ENCODE peak calls at places on chromosome 21, in five cellular contexts. Q is stomach, F is prostate gland, Y is GM12892, X is vagina. S is an unnamed sample.

GRCh38 chr21:30349572-30349971 is 1.2 kb upstream of the KRTAP23-1 start:
- DNase-seq in Y (no peak), X (no peak), F (no peak), Q (no peak), S (no peak)

GRCh38 chr21:18298228-18298627 is 53.6 kb downstream of the CHODL start:
- DNase-seq in Q (no peak), X (no peak), F (no peak), Y (no peak), S (no peak)

GRCh38 chr21:14918542-14918941 is 146.3 kb downstream of the NRIP1 start:
- DNase-seq in X (no peak), Q (no peak), Y (no peak), F (no peak), S (no peak)

GRCh38 chr21:38223893-38224540 is 32.8 kb upstream of the KCNJ15 start:
- DNase-seq in F (no peak), Y (no peak), Q (no peak), X (no peak), S (no peak)

GRCh38 chr21:44375281-44375651 is 21.8 kb downstream of the TRPM2 start:
- DNase-seq in Q (peak), F (no peak), X (no peak), Y (no peak), S (no peak)

GRCh38 chr21:40173833-40174232 is 306.6 kb downstream of the PCP4 start:
- DNase-seq in Q (no peak), F (no peak), Y (no peak), X (no peak), S (no peak)

GRCh38 chr21:29434081-29434480 is 135.4 kb downstream of the BACH1 start:
- DNase-seq in Y (no peak), F (no peak), X (no peak), Q (no peak), S (no peak)

GRCh38 chr21:34836103-34836932 is 167.5 kb downstream of the CLIC6 start:
- DNase-seq in Y (no peak), F (no peak), Q (peak), X (no peak), S (no peak)

GRCh38 chr21:24895885-24896734 is 711.2 kb downstream of the MRPL39 start:
- DNase-seq in Q (peak), X (no peak), Y (no peak), F (peak), S (no peak)

GRCh38 chr21:43884012-43884860 is 19.2 kb downstream of the AGPAT3 start:
- DNase-seq in F (no peak), X (no peak), Y (no peak), Q (peak), S (peak)

GRCh38 chr21:34965200-34966174 is 83.6 kb downstream of the RUNX1 start:
- DNase-seq in F (no peak), Y (no peak), Q (no peak), X (no peak), S (no peak)

GRCh38 chr21:29499734-29500343 is 201.1 kb downstream of the BACH1 start:
- DNase-seq in Y (no peak), F (no peak), X (no peak), Q (no peak), S (no peak)

GRCh38 chr21:29360799-29361765 is 62.4 kb downstream of the BACH1 start:
- DNase-seq in F (no peak), Y (no peak), Q (no peak), X (no peak), S (no peak)

GRCh38 chr21:16061194-16061593 is 331.4 kb downstream of the USP25 start:
- DNase-seq in Y (no peak), F (no peak), X (no peak), Q (no peak), S (no peak)

GRCh38 chr21:16792155-16792554 is 720.7 kb upstream of the CXADR start:
- DNase-seq in Y (no peak), F (no peak), X (no peak), Q (no peak), S (no peak)

GRCh38 chr21:34544032-34544496 is 32.1 kb upstream of the KCNE1 start:
- DNase-seq in X (no peak), Q (peak), F (peak), Y (no peak), S (no peak)

GRCh38 chr21:42849759-42850412 is 29.5 kb downstream of the WDR4 start:
- DNase-seq in Y (no peak), X (no peak), F (no peak), Q (no peak), S (no peak)

DNA sequence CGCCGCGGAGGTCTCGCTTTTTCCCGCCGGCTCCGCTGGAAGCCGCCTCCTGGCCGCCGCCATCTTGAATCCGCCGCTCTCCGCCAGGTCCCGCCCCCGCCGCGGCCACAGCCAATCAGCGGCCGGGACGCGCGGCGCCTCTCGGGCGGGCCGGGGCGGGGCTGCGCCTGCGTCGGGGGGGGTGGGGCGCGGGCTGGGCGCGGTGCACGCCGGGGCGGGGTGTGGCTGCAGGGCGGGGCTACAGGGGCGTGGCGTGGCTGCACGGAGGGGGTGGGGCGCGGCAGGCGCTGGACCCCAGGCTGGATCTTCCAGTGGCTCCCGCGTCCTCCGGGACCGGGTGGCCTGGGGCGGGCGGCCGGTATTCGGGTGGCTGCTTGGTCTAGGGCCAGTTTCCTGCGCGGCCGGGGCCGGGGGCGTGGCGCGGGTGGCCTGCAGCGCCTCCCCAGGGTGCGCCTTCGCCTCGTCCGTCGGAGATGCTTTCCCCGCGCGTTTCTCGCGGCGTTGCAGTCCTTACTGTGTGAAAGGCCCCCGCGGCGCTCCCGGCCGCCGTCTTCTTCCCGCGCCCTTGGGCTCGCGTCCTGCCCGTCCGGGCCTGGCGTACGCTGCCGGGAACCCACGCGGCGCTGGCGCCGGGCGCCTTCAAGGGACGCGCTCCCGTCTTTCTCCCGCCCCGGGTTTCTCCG is 575 bp downstream of the PCNT start:
- DNase-seq in Q (peak), Y (peak), X (no peak), F (peak), S (peak)
- TF ChIP-seq POLR2A in Q (no peak), Y (peak), X (peak), F (peak), S (peak)

DNA sequence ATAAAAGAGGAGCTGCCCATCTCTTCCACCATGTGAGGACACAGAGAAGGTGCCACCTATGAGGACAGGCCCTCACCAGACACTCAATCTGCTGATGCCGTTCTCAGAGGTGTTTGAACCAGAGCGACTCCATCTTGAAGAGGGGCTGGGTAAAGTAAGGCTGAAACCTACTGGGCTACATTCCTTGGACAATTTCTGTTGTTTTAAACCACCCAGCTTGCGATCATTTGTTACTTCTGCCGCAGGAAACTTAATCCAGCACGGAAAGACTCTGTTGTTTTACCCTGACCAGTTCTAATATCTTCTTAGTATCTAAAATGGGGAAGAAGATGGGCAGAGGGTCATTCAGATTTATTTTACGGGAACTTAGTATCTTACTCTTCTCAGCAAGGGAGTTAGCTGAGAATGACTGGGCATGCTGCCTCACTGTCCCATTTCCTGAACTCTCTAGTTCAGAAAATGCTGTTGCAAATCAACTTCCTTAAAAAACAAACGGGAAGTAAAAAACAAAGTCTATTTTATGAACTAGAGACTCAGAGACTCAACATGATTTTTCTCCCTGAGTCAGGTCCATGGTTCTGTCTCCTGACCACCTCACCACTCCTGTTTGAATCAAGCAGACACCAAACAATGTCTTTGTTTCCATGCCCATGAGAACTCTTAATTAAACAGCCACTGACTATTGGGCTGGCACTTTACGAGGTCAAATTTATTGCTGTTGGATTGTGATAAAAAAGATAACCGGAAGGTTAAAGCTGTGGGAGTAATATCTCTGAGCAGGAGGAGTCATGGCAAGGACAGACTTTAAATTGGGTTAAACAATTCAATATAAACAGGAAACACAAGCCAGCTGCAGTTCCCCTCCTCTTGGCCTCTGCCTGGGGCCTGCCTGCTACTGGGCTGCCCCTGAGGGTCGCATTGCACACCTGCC is 23.8 kb upstream of the IFNAR1 start:
- DNase-seq in Y (no peak), F (peak), X (no peak), Q (no peak), S (no peak)
- TF ChIP-seq POLR2AphosphoS5 in Y (no peak), F (peak), X (no peak), Q (no peak), S (no peak)

DNA sequence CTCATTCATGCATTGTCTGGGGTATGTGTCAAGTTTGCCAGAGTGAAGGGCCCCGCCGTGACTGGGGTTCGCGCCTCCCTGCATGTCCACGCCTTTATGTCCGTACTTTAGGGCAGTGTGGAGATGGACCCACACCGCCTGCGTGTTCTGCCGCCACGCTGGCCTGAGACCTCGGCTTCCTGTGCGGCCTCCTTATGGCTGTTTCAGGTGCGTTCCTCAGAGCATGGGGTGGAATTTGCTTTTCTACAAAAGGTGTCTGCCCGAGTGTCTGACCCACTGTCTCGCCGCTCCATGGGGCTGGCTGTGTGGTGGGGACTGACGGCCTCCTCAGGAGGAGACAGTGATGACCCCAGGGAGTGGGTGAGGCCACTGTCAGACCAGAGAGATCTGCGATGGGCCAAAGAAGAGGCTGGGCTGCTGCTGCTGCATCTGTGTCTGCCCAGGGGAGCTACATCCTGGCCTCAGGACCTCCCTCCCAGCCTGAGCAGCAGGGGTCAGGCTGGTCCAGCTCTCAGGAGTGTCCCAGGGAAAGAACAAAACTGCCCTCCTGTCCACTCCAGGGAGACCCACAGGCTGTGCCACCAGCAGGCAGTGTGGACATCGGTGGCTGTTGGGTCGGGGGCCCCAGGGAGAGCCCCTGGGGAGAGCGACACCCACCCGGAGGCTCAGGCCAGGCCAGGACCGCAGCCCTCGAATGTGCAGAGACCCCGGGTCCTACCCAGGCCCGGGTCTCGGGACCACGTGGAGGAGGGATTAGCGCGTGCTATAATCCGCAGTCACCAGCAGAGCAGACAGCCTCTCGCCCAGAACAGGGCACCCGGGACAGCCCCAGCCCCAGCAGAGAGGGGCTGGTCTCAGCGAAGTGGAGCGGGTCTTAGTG is 9.8 kb upstream of the SLC19A1 start:
- DNase-seq in Y (no peak), F (no peak), X (no peak), Q (no peak), S (no peak)
- TF ChIP-seq POLR2A in Y (no peak), F (no peak), X (no peak), Q (no peak), S (no peak)

GRCh38 chr21:27803571-27803970 is 836.7 kb upstream of the ADAMTS5 start:
- DNase-seq in F (no peak), Y (no peak), Q (no peak), X (no peak), S (no peak)

GRCh38 chr21:27802816-27803475 is 836.1 kb upstream of the ADAMTS5 start:
- DNase-seq in Q (peak), F (peak), Y (no peak), X (no peak), S (no peak)

GRCh38 chr21:27806261-27806660 is 839.4 kb upstream of the ADAMTS5 start:
- DNase-seq in Y (no peak), X (no peak), Q (no peak), F (no peak), S (no peak)

GRCh38 chr21:27805696-27806095 is 838.8 kb upstream of the ADAMTS5 start:
- DNase-seq in Q (no peak), Y (no peak), F (no peak), X (no peak), S (no peak)

DNA sequence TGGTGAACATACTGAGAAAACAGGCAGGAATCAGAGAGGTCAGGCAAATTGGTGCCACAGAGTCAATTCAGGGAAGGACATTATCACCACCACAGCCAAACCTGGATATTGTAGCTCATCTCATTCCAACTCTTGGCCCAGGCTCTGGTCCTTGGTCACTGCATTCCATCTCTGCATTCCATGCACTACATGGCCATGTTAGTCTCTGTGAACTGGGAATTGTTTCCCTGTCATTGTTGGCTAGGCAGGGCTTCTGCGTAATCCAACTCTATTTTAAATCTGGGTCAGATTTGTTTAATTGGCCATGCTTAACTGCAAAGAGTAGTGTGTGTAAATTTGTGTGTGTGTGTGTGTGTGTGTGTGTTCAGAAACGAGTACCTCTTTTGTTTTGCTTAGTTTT is 837.6 kb upstream of the ADAMTS5 start:
- DNase-seq in F (no peak), Q (no peak), X (no peak), Y (no peak), S (no peak)
- TF ChIP-seq POLR2AphosphoS5 in F (no peak), Q (no peak), X (no peak), Y (no peak), S (no peak)

GRCh38 chr21:32322676-32323075 is 24.0 kb downstream of the MRAP start:
- DNase-seq in X (no peak), Q (no peak), F (no peak), Y (no peak), S (no peak)

GRCh38 chr21:32321480-32321879 is 22.8 kb downstream of the MRAP start:
- DNase-seq in F (no peak), Y (no peak), Q (no peak), X (no peak), S (no peak)

GRCh38 chr21:32320726-32321125 is 22.1 kb downstream of the MRAP start:
- DNase-seq in F (no peak), Q (no peak), Y (no peak), X (no peak), S (no peak)

GRCh38 chr21:32320059-32320458 is 21.4 kb downstream of the MRAP start:
- DNase-seq in X (no peak), Q (no peak), F (no peak), Y (no peak), S (no peak)

DNA sequence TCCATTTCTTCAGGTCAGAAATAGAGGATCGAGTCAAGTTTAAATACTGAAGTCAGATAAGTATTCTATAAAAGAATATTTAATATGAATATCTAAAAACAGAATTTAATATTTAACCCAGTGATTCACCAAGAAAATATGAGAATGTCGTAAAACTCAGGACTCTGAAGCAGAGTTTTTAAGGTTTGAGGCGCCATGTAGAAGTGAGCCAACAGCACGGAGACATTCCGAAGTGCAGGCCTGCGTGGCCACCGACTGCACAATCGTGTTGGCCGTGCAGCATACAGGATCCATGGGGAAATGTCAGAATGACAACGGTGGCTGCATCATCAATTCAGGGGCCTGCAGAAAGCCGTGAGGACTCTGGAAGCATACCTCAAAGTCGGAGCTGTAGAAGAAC is 23.4 kb downstream of the MRAP start:
- DNase-seq in F (no peak), X (no peak), Q (no peak), Y (no peak), S (no peak)
- TF ChIP-seq POLR2A in F (no peak), X (no peak), Q (no peak), Y (no peak), S (no peak)

GRCh38 chr21:33386222-33386784 is 16.9 kb upstream of the IFNGR2 start:
- DNase-seq in Y (no peak), Q (no peak), X (no peak), F (no peak), S (no peak)

GRCh38 chr21:33384851-33385331 is 18.3 kb upstream of the IFNGR2 start:
- DNase-seq in Q (no peak), F (no peak), X (no peak), Y (no peak), S (no peak)

GRCh38 chr21:33388188-33388587 is 15.0 kb upstream of the IFNGR2 start:
- DNase-seq in F (no peak), X (no peak), Y (no peak), Q (no peak), S (no peak)

GRCh38 chr21:33380483-33380998 is 22.7 kb upstream of the IFNGR2 start:
- DNase-seq in Y (peak), F (peak), X (no peak), Q (peak), S (no peak)

DNA sequence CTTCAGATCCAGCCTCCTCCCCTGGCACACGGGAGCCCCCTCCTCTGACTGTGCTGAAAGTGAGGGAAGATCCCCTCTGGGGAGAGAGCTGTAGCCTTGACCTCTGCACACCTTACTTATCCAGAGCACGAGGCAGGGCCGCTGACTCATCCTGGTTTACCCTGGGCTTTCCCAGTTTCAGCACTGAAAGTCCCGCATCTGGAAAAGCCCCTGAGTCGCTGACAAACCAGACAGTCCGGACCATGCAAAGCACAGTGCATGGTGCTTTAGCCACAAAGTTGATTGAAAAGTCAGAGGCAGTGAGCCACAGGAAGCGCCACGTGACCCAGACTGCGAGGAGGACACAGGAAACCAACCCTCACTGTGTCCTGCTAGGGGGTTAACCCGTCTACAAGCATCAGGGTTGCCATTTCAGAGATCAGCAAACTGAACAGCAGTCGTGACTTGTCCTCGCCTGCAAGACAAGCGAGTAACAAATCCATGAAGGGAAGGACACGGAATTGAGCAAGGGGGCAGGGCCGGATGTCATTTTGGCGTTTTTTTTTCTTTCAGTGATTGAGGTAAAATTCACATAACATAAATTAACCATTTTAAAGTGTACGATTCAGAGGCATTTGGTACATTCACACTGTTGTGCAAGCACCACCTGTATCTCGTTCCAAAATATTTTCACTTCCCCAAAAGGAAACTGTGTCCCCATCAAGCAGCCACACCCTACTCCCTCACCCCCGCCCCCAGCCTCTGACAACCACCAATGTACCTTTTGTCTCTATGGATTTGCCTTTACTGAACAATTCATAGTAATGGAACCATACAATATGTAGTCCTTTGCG is 19.9 kb upstream of the IFNGR2 start:
- DNase-seq in Y (peak), F (peak), Q (peak), X (no peak), S (no peak)
- TF ChIP-seq POLR2AphosphoS5 in Y (peak), F (peak), Q (peak), X (peak), S (peak)

GRCh38 chr21:32584472-32584871 is 851 bp downstream of the TCP10L start:
- DNase-seq in Y (no peak), X (no peak), F (no peak), Q (no peak), S (no peak)
- TF ChIP-seq POLR2A in Y (no peak), X (no peak), F (no peak), Q (no peak), S (no peak)